ENCODE peak calls at places on chromosome 6, in ten cellular contexts. One of them, this sample, is unnamed.

GRCh38 chr6:132122871-132123270 is 171.7 kb upstream of the CCN2 start:
- DNase-seq in heart right ventricle: no peak
- DNase-seq in AG08395: no peak
- DNase-seq in MCF 10A: no peak
- DNase-seq in anterior cingulate cortex: no peak
- DNase-seq in stromal cell of bone marrow: no peak
- DNase-seq in HEK293T: peak; percentile 14
- DNase-seq in HTR-8/SVneo: no peak
- DNase-seq in activated T-cell treated with anti-CD3 and anti-CD28 coated beads for 1 hour: no peak
- DNase-seq in activated naive CD4-positive, alpha-beta T cell treated with anti-CD3 and anti-CD28 coated beads, Interleukin-2, amount 50 U/mL, for 16 hours: no peak
- DNase-seq in this sample: no peak

GRCh38 chr6:2656460-2657064 is 94.2 kb downstream of the MYLK4 start:
- DNase-seq in heart right ventricle: no peak
- DNase-seq in AG08395: no peak
- DNase-seq in MCF 10A: no peak
- DNase-seq in anterior cingulate cortex: no peak
- DNase-seq in stromal cell of bone marrow: no peak
- DNase-seq in HEK293T: no peak
- DNase-seq in HTR-8/SVneo: no peak
- DNase-seq in activated T-cell treated with anti-CD3 and anti-CD28 coated beads for 1 hour: no peak
- DNase-seq in activated naive CD4-positive, alpha-beta T cell treated with anti-CD3 and anti-CD28 coated beads, Interleukin-2, amount 50 U/mL, for 16 hours: no peak
- DNase-seq in this sample: no peak

GRCh38 chr6:14002176-14002947 is 77.6 kb downstream of the RNF182 start:
- DNase-seq in heart right ventricle: no peak
- DNase-seq in AG08395: no peak
- DNase-seq in MCF 10A: no peak
- DNase-seq in anterior cingulate cortex: no peak
- DNase-seq in stromal cell of bone marrow: no peak
- DNase-seq in HEK293T: no peak
- DNase-seq in HTR-8/SVneo: no peak
- DNase-seq in activated T-cell treated with anti-CD3 and anti-CD28 coated beads for 1 hour: no peak
- DNase-seq in activated naive CD4-positive, alpha-beta T cell treated with anti-CD3 and anti-CD28 coated beads, Interleukin-2, amount 50 U/mL, for 16 hours: no peak
- DNase-seq in this sample: no peak

GRCh38 chr6:105831321-105831720 is 254.8 kb upstream of the PRDM1 start:
- DNase-seq in heart right ventricle: no peak
- DNase-seq in AG08395: no peak
- DNase-seq in MCF 10A: no peak
- DNase-seq in anterior cingulate cortex: no peak
- DNase-seq in stromal cell of bone marrow: no peak
- DNase-seq in HEK293T: no peak
- DNase-seq in HTR-8/SVneo: no peak
- DNase-seq in activated T-cell treated with anti-CD3 and anti-CD28 coated beads for 1 hour: no peak
- DNase-seq in activated naive CD4-positive, alpha-beta T cell treated with anti-CD3 and anti-CD28 coated beads, Interleukin-2, amount 50 U/mL, for 16 hours: no peak
- DNase-seq in this sample: no peak

GRCh38 chr6:152277826-152278247 is 359.3 kb downstream of the SYNE1 start:
- DNase-seq in heart right ventricle: peak; percentile 49
- DNase-seq in AG08395: no peak
- DNase-seq in MCF 10A: no peak
- DNase-seq in anterior cingulate cortex: no peak
- DNase-seq in stromal cell of bone marrow: no peak
- DNase-seq in HEK293T: no peak
- DNase-seq in HTR-8/SVneo: no peak
- DNase-seq in activated T-cell treated with anti-CD3 and anti-CD28 coated beads for 1 hour: no peak
- DNase-seq in activated naive CD4-positive, alpha-beta T cell treated with anti-CD3 and anti-CD28 coated beads, Interleukin-2, amount 50 U/mL, for 16 hours: no peak
- DNase-seq in this sample: no peak

GRCh38 chr6:1116149-1116548 is 195.7 kb upstream of the FOXQ1 start:
- DNase-seq in heart right ventricle: no peak
- DNase-seq in AG08395: no peak
- DNase-seq in MCF 10A: no peak
- DNase-seq in anterior cingulate cortex: no peak
- DNase-seq in stromal cell of bone marrow: no peak
- DNase-seq in HEK293T: no peak
- DNase-seq in HTR-8/SVneo: no peak
- DNase-seq in activated T-cell treated with anti-CD3 and anti-CD28 coated beads for 1 hour: no peak
- DNase-seq in activated naive CD4-positive, alpha-beta T cell treated with anti-CD3 and anti-CD28 coated beads, Interleukin-2, amount 50 U/mL, for 16 hours: no peak
- DNase-seq in this sample: no peak

GRCh38 chr6:147201885-147202515 is 2.2 kb upstream of the STXBP5 start:
- DNase-seq in heart right ventricle: no peak
- DNase-seq in AG08395: peak; percentile 10
- DNase-seq in MCF 10A: peak; percentile 66
- DNase-seq in anterior cingulate cortex: peak; percentile 17
- DNase-seq in stromal cell of bone marrow: no peak
- DNase-seq in HEK293T: peak; percentile 47
- DNase-seq in HTR-8/SVneo: peak; percentile 51
- DNase-seq in activated T-cell treated with anti-CD3 and anti-CD28 coated beads for 1 hour: no peak
- DNase-seq in activated naive CD4-positive, alpha-beta T cell treated with anti-CD3 and anti-CD28 coated beads, Interleukin-2, amount 50 U/mL, for 16 hours: peak; percentile 12
- DNase-seq in this sample: no peak

GRCh38 chr6:85008311-85009015 is 244.1 kb upstream of the TBX18 start:
- DNase-seq in heart right ventricle: no peak
- DNase-seq in AG08395: peak; percentile 18
- DNase-seq in MCF 10A: peak; percentile 66
- DNase-seq in anterior cingulate cortex: no peak
- DNase-seq in stromal cell of bone marrow: peak; percentile 64
- DNase-seq in HEK293T: no peak
- DNase-seq in HTR-8/SVneo: no peak
- DNase-seq in activated T-cell treated with anti-CD3 and anti-CD28 coated beads for 1 hour: no peak
- DNase-seq in activated naive CD4-positive, alpha-beta T cell treated with anti-CD3 and anti-CD28 coated beads, Interleukin-2, amount 50 U/mL, for 16 hours: no peak
- DNase-seq in this sample: no peak

GRCh38 chr6:6678811-6679210 is 90.3 kb downstream of the LY86 start:
- DNase-seq in heart right ventricle: no peak
- DNase-seq in AG08395: no peak
- DNase-seq in MCF 10A: no peak
- DNase-seq in anterior cingulate cortex: no peak
- DNase-seq in stromal cell of bone marrow: no peak
- DNase-seq in HEK293T: no peak
- DNase-seq in HTR-8/SVneo: no peak
- DNase-seq in activated T-cell treated with anti-CD3 and anti-CD28 coated beads for 1 hour: no peak
- DNase-seq in activated naive CD4-positive, alpha-beta T cell treated with anti-CD3 and anti-CD28 coated beads, Interleukin-2, amount 50 U/mL, for 16 hours: no peak
- DNase-seq in this sample: no peak

GRCh38 chr6:168937061-168937460 is 316.6 kb downstream of the THBS2 start:
- DNase-seq in heart right ventricle: no peak
- DNase-seq in AG08395: peak; percentile 67
- DNase-seq in MCF 10A: peak; percentile 48
- DNase-seq in anterior cingulate cortex: no peak
- DNase-seq in stromal cell of bone marrow: no peak
- DNase-seq in HEK293T: no peak
- DNase-seq in HTR-8/SVneo: peak; percentile 25
- DNase-seq in activated T-cell treated with anti-CD3 and anti-CD28 coated beads for 1 hour: no peak
- DNase-seq in activated naive CD4-positive, alpha-beta T cell treated with anti-CD3 and anti-CD28 coated beads, Interleukin-2, amount 50 U/mL, for 16 hours: no peak
- DNase-seq in this sample: no peak

GRCh38 chr6:128276311-128276710 is 244.1 kb downstream of the PTPRK start:
- DNase-seq in heart right ventricle: no peak
- DNase-seq in AG08395: no peak
- DNase-seq in MCF 10A: no peak
- DNase-seq in anterior cingulate cortex: no peak
- DNase-seq in stromal cell of bone marrow: no peak
- DNase-seq in HEK293T: no peak
- DNase-seq in HTR-8/SVneo: no peak
- DNase-seq in activated T-cell treated with anti-CD3 and anti-CD28 coated beads for 1 hour: no peak
- DNase-seq in activated naive CD4-positive, alpha-beta T cell treated with anti-CD3 and anti-CD28 coated beads, Interleukin-2, amount 50 U/mL, for 16 hours: no peak
- DNase-seq in this sample: no peak

GRCh38 chr6:128452713-128453112 is 67.7 kb downstream of the PTPRK start:
- DNase-seq in heart right ventricle: no peak
- DNase-seq in AG08395: no peak
- DNase-seq in MCF 10A: no peak
- DNase-seq in anterior cingulate cortex: no peak
- DNase-seq in stromal cell of bone marrow: no peak
- DNase-seq in HEK293T: no peak
- DNase-seq in HTR-8/SVneo: no peak
- DNase-seq in activated T-cell treated with anti-CD3 and anti-CD28 coated beads for 1 hour: no peak
- DNase-seq in activated naive CD4-positive, alpha-beta T cell treated with anti-CD3 and anti-CD28 coated beads, Interleukin-2, amount 50 U/mL, for 16 hours: no peak
- DNase-seq in this sample: no peak

GRCh38 chr6:10855233-10855632 is 16.9 kb upstream of the MAK start:
- DNase-seq in heart right ventricle: no peak
- DNase-seq in AG08395: no peak
- DNase-seq in MCF 10A: no peak
- DNase-seq in anterior cingulate cortex: no peak
- DNase-seq in stromal cell of bone marrow: no peak
- DNase-seq in HEK293T: no peak
- DNase-seq in HTR-8/SVneo: no peak
- DNase-seq in activated T-cell treated with anti-CD3 and anti-CD28 coated beads for 1 hour: no peak
- DNase-seq in activated naive CD4-positive, alpha-beta T cell treated with anti-CD3 and anti-CD28 coated beads, Interleukin-2, amount 50 U/mL, for 16 hours: no peak
- DNase-seq in this sample: no peak

GRCh38 chr6:118894425-118895240 is 681 bp downstream of the ASF1A start:
- DNase-seq in heart right ventricle: peak; percentile 75
- DNase-seq in AG08395: peak; percentile 84
- DNase-seq in MCF 10A: peak; percentile 50
- DNase-seq in anterior cingulate cortex: peak; percentile 72
- DNase-seq in stromal cell of bone marrow: peak; percentile 63
- DNase-seq in HEK293T: peak; percentile 62
- DNase-seq in HTR-8/SVneo: peak; percentile 34
- DNase-seq in activated T-cell treated with anti-CD3 and anti-CD28 coated beads for 1 hour: peak; percentile 41
- DNase-seq in activated naive CD4-positive, alpha-beta T cell treated with anti-CD3 and anti-CD28 coated beads, Interleukin-2, amount 50 U/mL, for 16 hours: peak; percentile 69
- DNase-seq in this sample: peak; percentile 92

GRCh38 chr6:144319193-144319592 is 34.1 kb downstream of the UTRN start:
- DNase-seq in heart right ventricle: no peak
- DNase-seq in AG08395: no peak
- DNase-seq in MCF 10A: no peak
- DNase-seq in anterior cingulate cortex: no peak
- DNase-seq in stromal cell of bone marrow: peak; percentile 24
- DNase-seq in HEK293T: no peak
- DNase-seq in HTR-8/SVneo: no peak
- DNase-seq in activated T-cell treated with anti-CD3 and anti-CD28 coated beads for 1 hour: no peak
- DNase-seq in activated naive CD4-positive, alpha-beta T cell treated with anti-CD3 and anti-CD28 coated beads, Interleukin-2, amount 50 U/mL, for 16 hours: no peak
- DNase-seq in this sample: no peak

GRCh38 chr6:121008553-121008952 is 325.7 kb downstream of the TBC1D32 start:
- DNase-seq in heart right ventricle: no peak
- DNase-seq in AG08395: no peak
- DNase-seq in MCF 10A: no peak
- DNase-seq in anterior cingulate cortex: no peak
- DNase-seq in stromal cell of bone marrow: peak; percentile 18
- DNase-seq in HEK293T: no peak
- DNase-seq in HTR-8/SVneo: no peak
- DNase-seq in activated T-cell treated with anti-CD3 and anti-CD28 coated beads for 1 hour: no peak
- DNase-seq in activated naive CD4-positive, alpha-beta T cell treated with anti-CD3 and anti-CD28 coated beads, Interleukin-2, amount 50 U/mL, for 16 hours: no peak
- DNase-seq in this sample: no peak

GRCh38 chr6:80872194-80872950 is 765.9 kb downstream of the BCKDHB start:
- DNase-seq in heart right ventricle: no peak
- DNase-seq in AG08395: no peak
- DNase-seq in MCF 10A: no peak
- DNase-seq in anterior cingulate cortex: no peak
- DNase-seq in stromal cell of bone marrow: no peak
- DNase-seq in HEK293T: no peak
- DNase-seq in HTR-8/SVneo: no peak
- DNase-seq in activated T-cell treated with anti-CD3 and anti-CD28 coated beads for 1 hour: no peak
- DNase-seq in activated naive CD4-positive, alpha-beta T cell treated with anti-CD3 and anti-CD28 coated beads, Interleukin-2, amount 50 U/mL, for 16 hours: no peak
- DNase-seq in this sample: no peak

GRCh38 chr6:3749991-3750323 is 1.6 kb downstream of the PXDC1 start:
- DNase-seq in heart right ventricle: no peak
- DNase-seq in AG08395: peak; percentile 60
- DNase-seq in MCF 10A: peak; percentile 77
- DNase-seq in anterior cingulate cortex: no peak
- DNase-seq in stromal cell of bone marrow: peak; percentile 74
- DNase-seq in HEK293T: no peak
- DNase-seq in HTR-8/SVneo: peak; percentile 36
- DNase-seq in activated T-cell treated with anti-CD3 and anti-CD28 coated beads for 1 hour: no peak
- DNase-seq in activated naive CD4-positive, alpha-beta T cell treated with anti-CD3 and anti-CD28 coated beads, Interleukin-2, amount 50 U/mL, for 16 hours: no peak
- DNase-seq in this sample: peak; percentile 89

GRCh38 chr6:83429857-83430605 is 820 bp downstream of the ME1 start:
- DNase-seq in heart right ventricle: no peak
- DNase-seq in AG08395: peak; percentile 31
- DNase-seq in MCF 10A: peak; percentile 67
- DNase-seq in anterior cingulate cortex: peak; percentile 47
- DNase-seq in stromal cell of bone marrow: no peak
- DNase-seq in HEK293T: peak; percentile 56
- DNase-seq in HTR-8/SVneo: peak; percentile 21
- DNase-seq in activated T-cell treated with anti-CD3 and anti-CD28 coated beads for 1 hour: no peak
- DNase-seq in activated naive CD4-positive, alpha-beta T cell treated with anti-CD3 and anti-CD28 coated beads, Interleukin-2, amount 50 U/mL, for 16 hours: no peak
- DNase-seq in this sample: no peak

GRCh38 chr6:13273931-13274706 is 54.2 kb downstream of the TBC1D7 start:
- DNase-seq in heart right ventricle: no peak
- DNase-seq in AG08395: no peak
- DNase-seq in MCF 10A: no peak
- DNase-seq in anterior cingulate cortex: no peak
- DNase-seq in stromal cell of bone marrow: no peak
- DNase-seq in HEK293T: no peak
- DNase-seq in HTR-8/SVneo: no peak
- DNase-seq in activated T-cell treated with anti-CD3 and anti-CD28 coated beads for 1 hour: peak; percentile 35
- DNase-seq in activated naive CD4-positive, alpha-beta T cell treated with anti-CD3 and anti-CD28 coated beads, Interleukin-2, amount 50 U/mL, for 16 hours: peak; percentile 64
- DNase-seq in this sample: no peak

GRCh38 chr6:111843347-111844147 is 29.7 kb downstream of the FYN start:
- DNase-seq in heart right ventricle: no peak
- DNase-seq in AG08395: no peak
- DNase-seq in MCF 10A: no peak
- DNase-seq in anterior cingulate cortex: no peak
- DNase-seq in stromal cell of bone marrow: no peak
- DNase-seq in HEK293T: no peak
- DNase-seq in HTR-8/SVneo: no peak
- DNase-seq in activated T-cell treated with anti-CD3 and anti-CD28 coated beads for 1 hour: peak; percentile 45
- DNase-seq in activated naive CD4-positive, alpha-beta T cell treated with anti-CD3 and anti-CD28 coated beads, Interleukin-2, amount 50 U/mL, for 16 hours: peak; percentile 40
- DNase-seq in this sample: no peak

GRCh38 chr6:35287671-35288396 is 9.8 kb upstream of the DEF6 start:
- DNase-seq in heart right ventricle: no peak
- DNase-seq in AG08395: no peak
- DNase-seq in MCF 10A: no peak
- DNase-seq in anterior cingulate cortex: no peak
- DNase-seq in stromal cell of bone marrow: peak; percentile 10
- DNase-seq in HEK293T: no peak
- DNase-seq in HTR-8/SVneo: no peak
- DNase-seq in activated T-cell treated with anti-CD3 and anti-CD28 coated beads for 1 hour: no peak
- DNase-seq in activated naive CD4-positive, alpha-beta T cell treated with anti-CD3 and anti-CD28 coated beads, Interleukin-2, amount 50 U/mL, for 16 hours: no peak
- DNase-seq in this sample: no peak

GRCh38 chr6:2749972-2750600 is 636 bp downstream of the MYLK4 start:
- DNase-seq in heart right ventricle: peak; percentile 46
- DNase-seq in AG08395: peak; percentile 65
- DNase-seq in MCF 10A: peak; percentile 63
- DNase-seq in anterior cingulate cortex: peak; percentile 46
- DNase-seq in stromal cell of bone marrow: no peak
- DNase-seq in HEK293T: peak; percentile 64
- DNase-seq in HTR-8/SVneo: peak; percentile 57
- DNase-seq in activated T-cell treated with anti-CD3 and anti-CD28 coated beads for 1 hour: peak; percentile 64
- DNase-seq in activated naive CD4-positive, alpha-beta T cell treated with anti-CD3 and anti-CD28 coated beads, Interleukin-2, amount 50 U/mL, for 16 hours: peak; percentile 69
- DNase-seq in this sample: peak; percentile 59

GRCh38 chr6:163634514-163635171 is 220.1 kb downstream of the QKI start:
- DNase-seq in heart right ventricle: no peak
- DNase-seq in AG08395: no peak
- DNase-seq in MCF 10A: peak; percentile 89
- DNase-seq in anterior cingulate cortex: no peak
- DNase-seq in stromal cell of bone marrow: no peak
- DNase-seq in HEK293T: no peak
- DNase-seq in HTR-8/SVneo: no peak
- DNase-seq in activated T-cell treated with anti-CD3 and anti-CD28 coated beads for 1 hour: no peak
- DNase-seq in activated naive CD4-positive, alpha-beta T cell treated with anti-CD3 and anti-CD28 coated beads, Interleukin-2, amount 50 U/mL, for 16 hours: no peak
- DNase-seq in this sample: no peak

GRCh38 chr6:114304304-114304887 is 38.4 kb downstream of the HS3ST5 start:
- DNase-seq in heart right ventricle: no peak
- DNase-seq in AG08395: peak; percentile 4
- DNase-seq in MCF 10A: peak; percentile 27
- DNase-seq in anterior cingulate cortex: no peak
- DNase-seq in stromal cell of bone marrow: peak; percentile 8
- DNase-seq in HEK293T: no peak
- DNase-seq in HTR-8/SVneo: peak; percentile 1
- DNase-seq in activated T-cell treated with anti-CD3 and anti-CD28 coated beads for 1 hour: no peak
- DNase-seq in activated naive CD4-positive, alpha-beta T cell treated with anti-CD3 and anti-CD28 coated beads, Interleukin-2, amount 50 U/mL, for 16 hours: no peak
- DNase-seq in this sample: no peak

GRCh38 chr6:41367700-41368099 is 32.3 kb downstream of the NCR2 start:
- DNase-seq in heart right ventricle: peak; percentile 25
- DNase-seq in AG08395: peak; percentile 71
- DNase-seq in MCF 10A: peak; percentile 62
- DNase-seq in anterior cingulate cortex: peak; percentile 41
- DNase-seq in stromal cell of bone marrow: no peak
- DNase-seq in HEK293T: peak; percentile 88
- DNase-seq in HTR-8/SVneo: peak; percentile 85
- DNase-seq in activated T-cell treated with anti-CD3 and anti-CD28 coated beads for 1 hour: no peak
- DNase-seq in activated naive CD4-positive, alpha-beta T cell treated with anti-CD3 and anti-CD28 coated beads, Interleukin-2, amount 50 U/mL, for 16 hours: no peak
- DNase-seq in this sample: no peak

GRCh38 chr6:25637946-25638345 is 14.1 kb upstream of the SCGN start:
- DNase-seq in heart right ventricle: no peak
- DNase-seq in AG08395: no peak
- DNase-seq in MCF 10A: peak; percentile 21
- DNase-seq in anterior cingulate cortex: no peak
- DNase-seq in stromal cell of bone marrow: no peak
- DNase-seq in HEK293T: no peak
- DNase-seq in HTR-8/SVneo: no peak
- DNase-seq in activated T-cell treated with anti-CD3 and anti-CD28 coated beads for 1 hour: no peak
- DNase-seq in activated naive CD4-positive, alpha-beta T cell treated with anti-CD3 and anti-CD28 coated beads, Interleukin-2, amount 50 U/mL, for 16 hours: no peak
- DNase-seq in this sample: no peak

GRCh38 chr6:90811596-90812226 is 224.8 kb upstream of the MAP3K7 start:
- DNase-seq in heart right ventricle: no peak
- DNase-seq in AG08395: no peak
- DNase-seq in MCF 10A: no peak
- DNase-seq in anterior cingulate cortex: no peak
- DNase-seq in stromal cell of bone marrow: no peak
- DNase-seq in HEK293T: peak; percentile 46
- DNase-seq in HTR-8/SVneo: no peak
- DNase-seq in activated T-cell treated with anti-CD3 and anti-CD28 coated beads for 1 hour: no peak
- DNase-seq in activated naive CD4-positive, alpha-beta T cell treated with anti-CD3 and anti-CD28 coated beads, Interleukin-2, amount 50 U/mL, for 16 hours: no peak
- DNase-seq in this sample: no peak